ENCODE peak calls at places on chromosome 7, in five cellular contexts. Y is DMS 273 treated with DMSO at 0.1 percent for 48 hours; I is AG09309; K is fibroblast of the conjunctiva; U is activated effector memory CD4-positive, alpha-beta T cell treated with Interleukin-2 at 50 U/mL for 16 hours. J is an unnamed sample.
A peak's percentile ranks its signal among the peaks of the same experiment; 100 is the strongest.

GRCh38 chr7:50791921-50792341 is 9.2 kb upstream of the GRB10 start:
- DNase-seq in Y (no peak), I (no peak), K (peak; percentile 47), U (no peak), J (no peak)

GRCh38 chr7:9776900-9777299 is 1196.8 kb upstream of the PHF14 start:
- DNase-seq in Y (no peak), I (no peak), K (no peak), U (no peak), J (no peak)

GRCh38 chr7:130010689-130011412 is 40.3 kb downstream of the ZC3HC1 start:
- DNase-seq in Y (peak; percentile 63), I (peak; percentile 65), K (peak; percentile 92), U (peak; percentile 76), J (peak; percentile 87)

GRCh38 chr7:20441886-20442505 is 111.3 kb downstream of the ITGB8 start:
- DNase-seq in Y (no peak), I (peak; percentile 57), K (no peak), U (no peak), J (no peak)

GRCh38 chr7:74294191-74294998 is 5.2 kb downstream of the CLIP2 start:
- DNase-seq in Y (no peak), I (no peak), K (peak; percentile 56), U (no peak), J (no peak)

GRCh38 chr7:138880881-138881577 is 83.0 kb upstream of the ATP6V0A4 start:
- DNase-seq in Y (no peak), I (no peak), K (no peak), U (no peak), J (no peak)

GRCh38 chr7:108204281-108204796 is 74.2 kb upstream of the LAMB4 start:
- DNase-seq in Y (no peak), I (no peak), K (no peak), U (no peak), J (no peak)

GRCh38 chr7:151793531-151793935 is 83.4 kb downstream of the PRKAG2 start:
- DNase-seq in Y (no peak), I (no peak), K (no peak), U (no peak), J (no peak)

GRCh38 chr7:121275204-121275603 is 53.6 kb upstream of the WNT16 start:
- DNase-seq in Y (no peak), I (no peak), K (no peak), U (no peak), J (no peak)

GRCh38 chr7:14009453-14010418 is 20.3 kb upstream of the ETV1 start:
- DNase-seq in Y (no peak), I (no peak), K (no peak), U (no peak), J (no peak)

GRCh38 chr7:41116817-41117216 is 586.1 kb downstream of the INHBA start:
- DNase-seq in Y (no peak), I (no peak), K (no peak), U (no peak), J (no peak)

GRCh38 chr7:5629941-5630340 is 151.5 kb downstream of the RNF216 start:
- DNase-seq in Y (no peak), I (no peak), K (no peak), U (peak; percentile 26), J (no peak)

GRCh38 chr7:1087462-1087809 is 477 bp upstream of the GPER1 start:
- DNase-seq in Y (no peak), I (peak; percentile 24), K (peak; percentile 5), U (no peak), J (no peak)

GRCh38 chr7:45968312-45968711 is 47.2 kb upstream of the IGFBP3 start:
- DNase-seq in Y (no peak), I (no peak), K (no peak), U (no peak), J (no peak)

GRCh38 chr7:50121269-50121668 is 28.2 kb upstream of the ZPBP start:
- DNase-seq in Y (no peak), I (no peak), K (no peak), U (no peak), J (no peak)

GRCh38 chr7:91397099-91397498 is 132.9 kb downstream of the FZD1 start:
- DNase-seq in Y (no peak), I (no peak), K (no peak), U (no peak), J (no peak)

GRCh38 chr7:32532086-32532485 is 36.8 kb downstream of the AVL9 start:
- DNase-seq in Y (no peak), I (no peak), K (no peak), U (no peak), J (no peak)

GRCh38 chr7:87919875-87920274 is 14.2 kb upstream of the ADAM22 start:
- DNase-seq in Y (no peak), I (no peak), K (no peak), U (no peak), J (no peak)

GRCh38 chr7:131511774-131512535 is 44.5 kb downstream of the PODXL start:
- DNase-seq in Y (no peak), I (no peak), K (no peak), U (no peak), J (no peak)

GRCh38 chr7:47973739-47974138 is 5.7 kb downstream of the HUS1 start:
- DNase-seq in Y (no peak), I (no peak), K (no peak), U (no peak), J (no peak)

GRCh38 chr7:158885624-158886023 is 29.3 kb downstream of the DYNC2I1 start:
- DNase-seq in Y (no peak), I (no peak), K (no peak), U (no peak), J (no peak)

GRCh38 chr7:140304071-140304799 is 94.1 kb downstream of the SLC37A3 start:
- DNase-seq in Y (peak; percentile 51), I (no peak), K (peak; percentile 4), U (no peak), J (peak; percentile 13)

GRCh38 chr7:134886353-134887057 is 99.8 kb upstream of the AGBL3 start:
- DNase-seq in Y (no peak), I (no peak), K (no peak), U (no peak), J (peak; percentile 63)

GRCh38 chr7:106421181-106421762 is 136.5 kb upstream of the NAMPT start:
- DNase-seq in Y (no peak), I (peak; percentile 72), K (peak; percentile 95), U (no peak), J (peak; percentile 92)

GRCh38 chr7:47373871-47374451 is 207.9 kb downstream of the TNS3 start:
- DNase-seq in Y (no peak), I (no peak), K (no peak), U (no peak), J (no peak)

GRCh38 chr7:5702876-5703571 is 78.4 kb downstream of the RNF216 start:
- DNase-seq in Y (no peak), I (no peak), K (no peak), U (no peak), J (no peak)

GRCh38 chr7:65382452-65382851 is 8.8 kb downstream of the ZNF92 start:
- DNase-seq in Y (no peak), I (no peak), K (no peak), U (no peak), J (no peak)

GRCh38 chr7:33965116-33965827 is 59.9 kb downstream of the BMPER start:
- DNase-seq in Y (no peak), I (no peak), K (peak; percentile 38), U (no peak), J (no peak)

GRCh38 chr7:129882531-129882930 is 70.2 kb downstream of the UBE2H start:
- DNase-seq in Y (no peak), I (no peak), K (no peak), U (no peak), J (no peak)

GRCh38 chr7:46127805-46128204 is 206.7 kb upstream of the IGFBP3 start:
- DNase-seq in Y (no peak), I (no peak), K (no peak), U (no peak), J (no peak)

GRCh38 chr7:112452102-112452888 is 2.0 kb downstream of the IFRD1 start:
- DNase-seq in Y (peak; percentile 47), I (no peak), K (no peak), U (no peak), J (no peak)

GRCh38 chr7:116802784-116803183 is 59.6 kb upstream of the CAPZA2 start:
- DNase-seq in Y (no peak), I (no peak), K (peak; percentile 59), U (no peak), J (peak; percentile 50)

GRCh38 chr7:136956232-136956631 is 87.8 kb downstream of the CHRM2 start:
- DNase-seq in Y (no peak), I (peak; percentile 43), K (no peak), U (no peak), J (no peak)

GRCh38 chr7:27101906-27102577 is 441 bp downstream of the HOXA2 start:
- DNase-seq in Y (no peak), I (no peak), K (no peak), U (no peak), J (no peak)

GRCh38 chr7:65379318-65379717 is 5.7 kb downstream of the ZNF92 start:
- DNase-seq in Y (no peak), I (no peak), K (no peak), U (no peak), J (no peak)

GRCh38 chr7:138756591-138757222 is 41.1 kb upstream of the TMEM213 start:
- DNase-seq in Y (no peak), I (no peak), K (no peak), U (no peak), J (no peak)

J was measured in astrocyte of the cerebellum.